ENCODE peak calls at places on chromosomes 5 and 9, in ten cellular contexts. W is AG09309, G is uterus, O is Calu3, V is GM13977, J is tibial nerve, K is IMR-90, D is GM10248, U is mammary epithelial cell, X is NB4. Q is an unnamed sample.

GRCh38 chr5:50595199-50595598 is 71.2 kb upstream of the PARP8 start:
- DNase-seq in W (peak; percentile 73), G (no peak), O (no peak), V (no peak), J (no peak), K (peak; percentile 90), D (no peak), U (peak; percentile 86), X (peak; percentile 82), Q (no peak)

GRCh38 chr5:56908942-56909293 is 478 bp upstream of the SETD9 start:
- DNase-seq in W (no peak), G (no peak), O (no peak), V (no peak), J (peak; percentile 50), K (no peak), D (no peak), U (peak; percentile 2), X (no peak), Q (no peak)

GRCh38 chr5:28328691-28329090 is 1290.3 kb upstream of the CDH9 start:
- DNase-seq in W (no peak), G (no peak), O (no peak), V (no peak), J (no peak), K (no peak), D (no peak), U (peak; percentile 5), X (no peak), Q (no peak)

GRCh38 chr5:143682788-143683419 is 129.1 kb upstream of the HMHB1 start:
- DNase-seq in W (no peak), G (no peak), O (no peak), V (no peak), J (no peak), K (peak; percentile 37), D (no peak), U (no peak), X (no peak), Q (no peak)

GRCh38 chr9:134428559-134428958 is 102.3 kb downstream of the RXRA start:
- DNase-seq in W (no peak), G (no peak), O (no peak), V (no peak), J (no peak), K (no peak), D (no peak), U (no peak), X (no peak), Q (no peak)

GRCh38 chr9:3931058-3931457 is 368.8 kb downstream of the GLIS3 start:
- DNase-seq in W (no peak), G (no peak), O (no peak), V (no peak), J (no peak), K (no peak), D (no peak), U (no peak), X (no peak), Q (no peak)

GRCh38 chr5:83741571-83741970 is 20.9 kb upstream of the HAPLN1 start:
- DNase-seq in W (no peak), G (no peak), O (no peak), V (no peak), J (no peak), K (no peak), D (no peak), U (no peak), X (no peak), Q (no peak)

GRCh38 chr9:134935056-134936020 is 17.6 kb upstream of the FCN1 start:
- DNase-seq in W (no peak), G (no peak), O (no peak), V (no peak), J (no peak), K (no peak), D (no peak), U (no peak), X (no peak), Q (no peak)

GRCh38 chr5:38757451-38758245 is 88.2 kb upstream of the OSMR start:
- DNase-seq in W (no peak), G (no peak), O (no peak), V (no peak), J (no peak), K (peak; percentile 31), D (no peak), U (no peak), X (no peak), Q (no peak)

GRCh38 chr5:139426222-139426885 is 13.0 kb downstream of the DNAJC18 start:
- DNase-seq in W (peak; percentile 46), G (no peak), O (no peak), V (no peak), J (no peak), K (peak; percentile 49), D (no peak), U (peak; percentile 27), X (no peak), Q (no peak)

GRCh38 chr9:83934569-83935275 is 13.5 kb upstream of the KIF27 start:
- DNase-seq in W (peak; percentile 59), G (no peak), O (peak; percentile 6), V (no peak), J (no peak), K (peak; percentile 60), D (no peak), U (peak; percentile 83), X (peak; percentile 79), Q (no peak)

GRCh38 chr9:83936523-83936922 is 15.3 kb upstream of the KIF27 start:
- DNase-seq in W (no peak), G (no peak), O (no peak), V (no peak), J (no peak), K (no peak), D (no peak), U (no peak), X (no peak), Q (no peak)

GRCh38 chr9:83940590-83941303 is 19.5 kb upstream of the KIF27 start:
- DNase-seq in W (no peak), G (no peak), O (no peak), V (no peak), J (no peak), K (no peak), D (no peak), U (no peak), X (no peak), Q (no peak)

GRCh38 chr9:83935276-83935890 is 14.2 kb upstream of the KIF27 start:
- DNase-seq in W (peak; percentile 64), G (no peak), O (peak; percentile 17), V (no peak), J (no peak), K (peak; percentile 82), D (no peak), U (peak; percentile 63), X (no peak), Q (no peak)

GRCh38 chr9:83937861-83938455 is 16.7 kb upstream of the KIF27 start:
- DNase-seq in W (no peak), G (no peak), O (peak; percentile 28), V (peak; percentile 64), J (peak; percentile 50), K (peak; percentile 62), D (peak; percentile 51), U (peak; percentile 61), X (peak; percentile 76), Q (no peak)
- TF ChIP-seq CTCF in W (peak; percentile 68), G (peak; percentile 78), O (no peak), V (peak; percentile 60), J (peak; percentile 59), K (peak; percentile 68), D (peak; percentile 50), U (peak; percentile 65), X (peak; percentile 24), Q (no peak)

DNA sequence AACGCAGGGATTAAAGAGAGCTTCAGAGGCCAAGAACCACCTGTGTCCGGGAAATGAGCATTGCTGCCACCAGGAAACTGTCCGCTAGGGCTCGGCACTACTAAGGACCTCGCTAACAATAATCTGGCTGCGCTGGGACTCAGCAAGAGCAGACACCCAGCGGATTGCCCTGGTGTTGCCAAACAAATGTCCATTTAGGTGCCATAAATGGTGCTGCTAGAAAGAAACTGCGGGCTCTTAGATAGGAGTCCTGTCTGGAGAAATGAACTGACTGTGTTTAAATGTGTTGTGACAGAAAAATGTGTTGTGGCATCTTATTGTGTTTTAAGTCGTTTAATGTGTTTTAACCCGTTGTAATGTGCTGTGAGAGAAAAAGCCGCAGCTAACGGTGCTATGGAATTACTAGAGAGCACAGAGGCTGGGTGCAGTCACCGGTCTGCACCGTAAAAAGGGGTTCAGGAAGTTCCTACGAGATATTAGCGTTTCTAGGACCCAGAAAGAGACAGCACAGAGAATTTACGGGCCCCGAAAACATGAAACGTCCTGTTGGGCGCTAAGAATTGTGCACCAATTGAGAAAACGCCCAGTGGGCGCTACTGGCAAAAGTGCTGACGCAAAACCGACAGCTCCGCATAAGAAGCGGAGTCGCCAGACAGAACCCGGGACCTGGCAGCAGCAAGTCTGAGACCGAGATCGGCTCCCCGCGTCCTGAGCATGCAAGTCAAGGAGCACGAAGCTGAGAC is 90.6 kb downstream of the ANXA2R start:
- DNase-seq in W (peak; percentile 35), G (peak; percentile 59), O (no peak), V (peak; percentile 77), J (peak; percentile 51), K (peak; percentile 83), D (peak; percentile 69), U (no peak), X (peak; percentile 88), Q (peak; percentile 48)
- TF ChIP-seq CTCF in W (peak; percentile 69), G (no peak), O (no peak), V (peak; percentile 24), J (peak; percentile 40), K (peak; percentile 51), D (no peak), U (no peak), X (peak; percentile 32), Q (no peak)

GRCh38 chr5:168135897-168136296 is 155.5 kb upstream of the WWC1 start:
- DNase-seq in W (no peak), G (no peak), O (no peak), V (peak; percentile 61), J (no peak), K (no peak), D (peak; percentile 54), U (no peak), X (no peak), Q (no peak)
- TF ChIP-seq CTCF in W (no peak), G (no peak), O (no peak), V (no peak), J (no peak), K (no peak), D (no peak), U (no peak), X (no peak), Q (no peak)

GRCh38 chr9:124854822-124855221 is 1.6 kb downstream of the WDR38 start:
- DNase-seq in W (no peak), G (no peak), O (no peak), V (no peak), J (no peak), K (no peak), D (no peak), U (no peak), X (peak; percentile 33), Q (no peak)

GRCh38 chr9:124855566-124855943 is 2.3 kb downstream of the WDR38 start:
- DNase-seq in W (no peak), G (no peak), O (no peak), V (no peak), J (no peak), K (no peak), D (no peak), U (no peak), X (no peak), Q (no peak)

GRCh38 chr9:124854161-124854560 is 901 bp downstream of the WDR38 start:
- DNase-seq in W (no peak), G (no peak), O (no peak), V (no peak), J (no peak), K (no peak), D (no peak), U (no peak), X (no peak), Q (no peak)

GRCh38 chr9:124857533-124858162 is 4.1 kb downstream of the RPL35 start:
- DNase-seq in W (no peak), G (no peak), O (no peak), V (no peak), J (no peak), K (no peak), D (no peak), U (no peak), X (no peak), Q (no peak)

GRCh38 chr9:124855944-124856773 is 2.9 kb downstream of the WDR38 start:
- DNase-seq in W (no peak), G (no peak), O (peak; percentile 49), V (no peak), J (no peak), K (no peak), D (no peak), U (peak; percentile 35), X (peak; percentile 75), Q (no peak)
- TF ChIP-seq CTCF in W (peak; percentile 49), G (peak; percentile 30), O (no peak), V (peak; percentile 47), J (peak; percentile 12), K (peak; percentile 47), D (peak; percentile 54), U (peak; percentile 42), X (peak; percentile 59), Q (no peak)

Q was measured in activated B cell treated with CpG ODN at 0.5 μM for 24 hours.